ENCODE peak calls at places on chromosomes 1 and 21, in five cellular contexts. J, U, K, A and G are unnamed samples.

GRCh38 chr21:38323721-38324591 is 67.2 kb downstream of the KCNJ15 start:
- DNase-seq in K (no peak), U (peak), J (peak), A (peak), G (peak)

GRCh38 chr1:2381741-2382620 is 9.4 kb downstream of the MORN1 start:
- DNase-seq in J (peak), K (peak), A (peak), U (peak), G (peak)

GRCh38 chr1:78440381-78440793 is 50.4 kb upstream of the PTGFR start:
- DNase-seq in A (peak), U (no peak), J (peak), K (no peak), G (no peak)

GRCh38 chr1:45958317-45958716 is 154.9 kb downstream of the MAST2 start:
- DNase-seq in A (no peak), U (no peak), J (no peak), K (no peak), G (no peak)

GRCh38 chr21:44758781-44759627 is 42.6 kb downstream of the UBE2G2 start:
- DNase-seq in J (no peak), K (peak), A (no peak), U (no peak), G (no peak)

GRCh38 chr1:193367863-193368262 is 181.4 kb upstream of the B3GALT2 start:
- DNase-seq in U (no peak), K (no peak), J (no peak), A (no peak), G (no peak)

GRCh38 chr1:100398648-100399047 is 46.3 kb downstream of the CDC14A start:
- DNase-seq in K (no peak), U (no peak), J (no peak), A (no peak), G (no peak)

GRCh38 chr1:180937624-180938225 is 25.0 kb downstream of the KIAA1614 start:
- DNase-seq in A (no peak), J (no peak), K (no peak), U (no peak), G (no peak)

GRCh38 chr21:36684957-36685714 is 13.8 kb upstream of the SIM2 start:
- DNase-seq in A (no peak), K (peak), U (no peak), J (no peak), G (no peak)

GRCh38 chr1:169427081-169427611 is at the start of gene CCDC181:
- DNase-seq in K (peak), U (peak), A (peak), J (peak), G (peak)

GRCh38 chr21:38838598-38839369 is 33.1 kb downstream of the ETS2 start:
- DNase-seq in J (no peak), K (no peak), U (no peak), A (no peak), G (no peak)